ENCODE peak calls at places on chromosome 10, in eight cellular contexts. F is K562, V is HepG2, N is HCT116, X is GM12878, K is SK-N-SH, B is H1, T is A549. D is an unnamed sample.

GRCh38 chr10:23439452-23439919 is 611 bp downstream of the OTUD1 start:
- DNase-seq in F (peak), V (no peak), N (no peak), X (no peak), K (peak), B (no peak), T (no peak), D (peak)

GRCh38 chr10:19745672-19746071 is 70.6 kb upstream of the PLXDC2 start:
- DNase-seq in F (no peak), V (no peak), N (no peak), X (no peak), K (no peak), B (no peak), T (no peak), D (no peak)

GRCh38 chr10:133324198-133324792 is 12.4 kb downstream of the CALY start:
- DNase-seq in F (peak), V (peak), N (no peak), X (no peak), K (peak), B (peak), T (peak), D (peak)

GRCh38 chr10:120953897-120954296 is 102.7 kb downstream of the WDR11 start:
- DNase-seq in F (no peak), V (no peak), N (no peak), X (no peak), K (no peak), B (no peak), T (no peak), D (no peak)

GRCh38 chr10:79065853-79066252 is 2.9 kb upstream of the ZMIZ1 start:
- DNase-seq in F (no peak), V (no peak), N (no peak), X (no peak), K (no peak), B (no peak), T (no peak), D (no peak)

GRCh38 chr10:64044098-64044497 is 522.9 kb downstream of the REEP3 start:
- DNase-seq in F (no peak), V (peak), N (no peak), X (no peak), K (no peak), B (no peak), T (no peak), D (no peak)

GRCh38 chr10:127024655-127025054 is 119.4 kb downstream of the DOCK1 start:
- DNase-seq in F (no peak), V (no peak), N (no peak), X (no peak), K (no peak), B (no peak), T (no peak), D (no peak)

GRCh38 chr10:58588673-58589265 is 76.1 kb downstream of the BICC1 start:
- DNase-seq in F (peak), V (no peak), N (no peak), X (no peak), K (no peak), B (peak), T (no peak), D (peak)

GRCh38 chr10:32256613-32257437 is 90.1 kb downstream of the EPC1 start:
- DNase-seq in F (peak), V (peak), N (peak), X (peak), K (peak), B (peak), T (peak), D (peak)

GRCh38 chr10:73251683-73252444 is 580 bp downstream of the MRPS16 start:
- DNase-seq in F (peak), V (peak), N (no peak), X (no peak), K (peak), B (no peak), T (peak), D (peak)

GRCh38 chr10:106285199-106285598 is 879.3 kb downstream of the SORCS1 start:
- DNase-seq in F (no peak), V (no peak), N (no peak), X (no peak), K (no peak), B (no peak), T (no peak), D (no peak)

GRCh38 chr10:119608316-119609155 is 11.8 kb upstream of the TIAL1 start:
- DNase-seq in F (peak), V (peak), N (peak), X (no peak), K (peak), B (peak), T (peak), D (peak)

GRCh38 chr10:130968964-130969363 is 342.6 kb downstream of the TCERG1L start:
- DNase-seq in F (no peak), V (no peak), N (no peak), X (no peak), K (no peak), B (no peak), T (no peak), D (no peak)

GRCh38 chr10:27285093-27285492 is 44.5 kb upstream of the ACBD5 start:
- DNase-seq in F (peak), V (peak), N (peak), X (no peak), K (no peak), B (no peak), T (peak), D (peak)

DNA sequence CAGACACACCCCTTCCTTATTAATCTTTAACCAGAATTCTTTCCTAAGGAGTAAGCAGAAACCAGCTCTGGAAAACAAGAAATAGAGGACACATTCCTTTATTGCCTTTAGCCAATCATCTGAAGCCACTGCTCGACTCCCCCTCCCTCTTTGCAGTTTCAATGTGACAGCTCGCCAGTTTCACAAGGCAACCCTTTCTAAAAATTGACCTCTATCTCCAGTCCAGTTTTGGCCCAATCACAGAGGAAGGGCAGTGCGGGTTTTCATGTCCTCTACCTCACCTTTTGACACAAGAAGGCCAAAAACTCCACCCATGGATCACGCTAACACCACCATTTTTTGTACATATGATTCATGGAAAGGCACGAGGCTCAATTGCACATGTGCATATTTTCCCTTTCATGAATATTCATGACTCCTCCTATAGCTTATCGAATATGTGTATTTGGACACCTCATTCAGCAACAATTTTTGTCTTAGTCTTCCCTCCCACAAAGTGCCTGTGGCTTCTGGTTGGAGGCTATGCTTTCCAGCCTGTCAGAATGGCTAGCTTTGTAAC is 24.3 kb downstream of the IFIT3 start:
- DNase-seq in F (peak), V (peak), N (peak), X (no peak), K (no peak), B (no peak), T (peak), D (no peak)
- H3K4me3 ChIP-seq in F (no peak), V (peak), N (no peak), X (no peak), K (no peak), B (no peak), T (peak), D (no peak)

GRCh38 chr10:92691042-92691590 is 1.4 kb downstream of the HHEX start:
- DNase-seq in F (no peak), V (no peak), N (no peak), X (no peak), K (no peak), B (peak), T (no peak), D (no peak)

GRCh38 chr10:92688573-92688926 is 1.2 kb upstream of the HHEX start:
- DNase-seq in F (no peak), V (no peak), N (no peak), X (no peak), K (no peak), B (no peak), T (no peak), D (no peak)

GRCh38 chr10:92689663-92690210 is at the start of gene HHEX:
- DNase-seq in F (peak), V (peak), N (peak), X (no peak), K (peak), B (no peak), T (peak), D (peak)

GRCh38 chr10:92690211-92691041 is 671 bp downstream of the HHEX start:
- DNase-seq in F (peak), V (no peak), N (peak), X (no peak), K (peak), B (peak), T (peak), D (peak)

DNA sequence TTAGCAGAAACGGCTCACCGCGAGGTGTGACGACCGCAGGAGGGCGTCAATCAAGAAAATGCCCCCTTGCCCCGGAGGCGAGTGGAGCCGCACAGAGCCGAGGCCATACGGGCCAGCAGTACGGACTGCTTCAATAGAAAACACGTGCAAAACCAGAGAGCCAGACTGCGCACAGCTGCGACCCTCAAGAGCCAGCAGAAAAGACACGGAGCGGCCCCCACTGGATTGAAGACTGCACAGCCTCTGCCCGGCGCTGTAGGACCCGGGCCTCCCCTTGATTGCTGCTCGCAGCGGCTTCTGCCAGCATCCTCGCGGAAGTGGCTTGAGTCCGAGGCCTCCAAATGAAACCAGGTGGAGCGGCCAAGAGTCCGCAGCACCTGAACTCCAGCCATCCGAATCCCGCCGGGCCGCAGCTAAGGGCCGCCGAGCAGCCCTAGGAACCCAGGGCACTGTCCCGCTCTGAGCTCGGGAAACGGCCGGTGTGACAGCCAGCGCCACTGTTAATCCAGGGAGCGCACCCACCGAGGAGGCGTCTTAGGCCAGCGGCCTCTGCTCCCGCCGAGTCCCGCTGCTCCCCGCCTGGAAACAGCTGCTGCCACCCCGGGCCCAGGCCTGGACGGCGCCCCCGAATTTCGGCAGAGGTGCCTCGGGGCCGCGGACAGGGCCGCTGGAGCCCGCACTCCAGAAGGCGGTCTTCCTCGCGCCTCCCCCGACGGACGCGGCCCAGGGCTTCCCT is 660 bp upstream of the HHEX start:
- DNase-seq in F (no peak), V (peak), N (no peak), X (no peak), K (peak), B (peak), T (peak), D (peak)
- TF ChIP-seq MAX in F (no peak), V (peak), N (no peak), X (no peak), K (peak), B (peak), T (peak), D (peak)

DNA sequence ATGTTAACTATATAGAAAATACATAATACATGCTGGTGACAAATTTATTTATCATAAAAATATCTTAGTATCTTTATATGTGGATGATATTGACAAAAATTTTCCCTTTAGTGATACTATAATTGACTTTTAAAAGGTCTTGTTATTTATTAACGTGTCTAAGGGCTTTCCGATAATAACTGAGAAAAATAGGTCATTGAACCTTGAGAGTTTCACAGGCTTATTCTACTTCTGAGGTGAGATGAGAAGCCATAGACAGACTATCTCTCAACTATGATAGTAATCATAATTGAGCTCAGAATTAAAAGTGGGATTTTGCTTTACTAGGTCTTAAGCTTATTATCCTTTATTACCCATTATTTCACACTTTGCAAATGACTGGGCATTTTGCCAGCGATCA is 574.6 kb downstream of the ZWINT start:
- DNase-seq in F (no peak), V (no peak), N (no peak), X (no peak), K (no peak), B (no peak), T (no peak), D (no peak)
- H3K4me3 ChIP-seq in F (no peak), V (no peak), N (no peak), X (no peak), K (no peak), B (no peak), T (no peak), D (no peak)

GRCh38 chr10:26024303-26024702 is 90.3 kb downstream of the MYO3A start:
- DNase-seq in F (no peak), V (no peak), N (no peak), X (no peak), K (no peak), B (no peak), T (no peak), D (no peak)
- TF ChIP-seq MAX in F (no peak), V (no peak), N (no peak), X (no peak), K (no peak), B (no peak), T (no peak), D (no peak)

GRCh38 chr10:37680243-37680683 is 177.1 kb downstream of the ZNF248 start:
- DNase-seq in F (peak), V (no peak), N (no peak), X (no peak), K (no peak), B (no peak), T (no peak), D (peak)
- H3K4me3 ChIP-seq in F (no peak), V (no peak), N (no peak), X (no peak), K (no peak), B (no peak), T (no peak), D (no peak)